ENCODE peak calls at places on chromosomes 11 and 22, in nine cellular contexts. K is breast epithelium; Y is effector memory CD4-positive, alpha-beta T cell; W is CD4-positive, alpha-beta memory T cell; C is Caco-2; Q is transverse colon; O is endothelial cell of umbilical vein; N is CD8-positive, alpha-beta memory T cell; M is BE2C. Z is an unnamed sample. For H3K9me3, the result is how much of the 10 kb centered on the place peaks cover.

GRCh38 chr11:117411736-117412135 is 84.1 kb downstream of the CEP164 start:
- DNase-seq in K (no peak), Q (no peak), W (no peak), M (no peak), N (no peak), C (no peak), O (no peak), Y (no peak), Z (no peak)

GRCh38 chr11:121035169-121035755 is 11.4 kb downstream of the TBCEL start:
- DNase-seq in Q (no peak), M (no peak), K (no peak), Y (no peak), O (no peak), W (no peak), N (no peak), C (no peak), Z (no peak)

GRCh38 chr11:30143098-30143705 is 87.6 kb upstream of the FSHB start:
- DNase-seq in W (peak), N (no peak), Q (no peak), O (peak), M (no peak), Y (no peak), K (no peak), C (peak), Z (peak)

GRCh38 chr11:85626496-85626895 is 648 bp downstream of the DLG2 start:
- DNase-seq in K (no peak), Q (no peak), O (no peak), M (no peak), N (no peak), Y (no peak), C (no peak), W (no peak), Z (no peak)

GRCh38 chr11:82865841-82866240 is 34.4 kb downstream of the PRCP start:
- DNase-seq in Y (no peak), N (no peak), W (no peak), C (no peak), M (no peak), K (no peak), O (no peak), Q (no peak), Z (no peak)

GRCh38 chr22:22955866-22956535 is 68.4 kb downstream of the IGLL5 start:
- DNase-seq in C (peak), M (peak), Y (peak), N (peak), K (peak), W (peak), Q (peak), O (peak), Z (peak)

GRCh38 chr11:36469063-36469462 is 41.0 kb downstream of the TRAF6 start:
- DNase-seq in K (no peak), O (no peak), M (no peak), W (no peak), C (no peak), N (peak), Q (no peak), Y (no peak), Z (peak)

GRCh38 chr11:76672431-76673163 is 2.0 kb upstream of the LRRC32 start:
- DNase-seq in N (peak), Q (peak), M (no peak), W (peak), K (no peak), Y (peak), C (no peak), O (no peak), Z (no peak)

GRCh38 chr11:95156133-95156731 is 66.6 kb downstream of the ENDOD1 start:
- DNase-seq in K (no peak), Y (no peak), O (no peak), Q (no peak), M (no peak), C (peak), N (no peak), W (no peak), Z (no peak)

GRCh38 chr11:69636512-69636866 is 4.5 kb upstream of the CCND1 start:
- DNase-seq in W (no peak), N (no peak), M (no peak), Q (peak), K (no peak), O (peak), C (peak), Y (no peak), Z (peak)

GRCh38 chr11:111460752-111461305 is 51.4 kb downstream of the BTG4 start:
- DNase-seq in Y (no peak), K (no peak), O (no peak), N (no peak), C (no peak), W (no peak), M (no peak), Q (no peak), Z (no peak)

GRCh38 chr11:86374586-86374985 is at the start of gene CCDC81:
- DNase-seq in Q (no peak), W (no peak), N (no peak), M (no peak), O (peak), K (no peak), C (no peak), Y (no peak), Z (no peak)

GRCh38 chr11:123474994-123475393 is 44.9 kb downstream of the GRAMD1B start:
- DNase-seq in Y (no peak), K (no peak), N (no peak), W (no peak), O (peak), Q (no peak), C (no peak), M (no peak), Z (no peak)

GRCh38 chr22:31248965-31249940 is 37.2 kb downstream of the LIMK2 start:
- DNase-seq in N (no peak), Y (no peak), C (no peak), Q (no peak), O (no peak), M (no peak), K (peak), W (no peak), Z (no peak)
- H3K4me3 ChIP-seq in N (no peak), Y (no peak), C (peak), Q (no peak), O (no peak), M (peak), K (peak), W (no peak), Z (no peak)

GRCh38 chr11:55849037-55849436 is 10.5 kb downstream of the OR5D16 start:
- DNase-seq in M (no peak), K (no peak), N (no peak), Y (no peak), Q (no peak), O (no peak), C (no peak), W (no peak), Z (no peak)

GRCh38 chr11:55852141-55852540 is 13.6 kb downstream of the OR5D16 start:
- DNase-seq in Q (no peak), K (no peak), Y (no peak), N (no peak), W (no peak), M (no peak), C (no peak), O (no peak), Z (no peak)

DNA sequence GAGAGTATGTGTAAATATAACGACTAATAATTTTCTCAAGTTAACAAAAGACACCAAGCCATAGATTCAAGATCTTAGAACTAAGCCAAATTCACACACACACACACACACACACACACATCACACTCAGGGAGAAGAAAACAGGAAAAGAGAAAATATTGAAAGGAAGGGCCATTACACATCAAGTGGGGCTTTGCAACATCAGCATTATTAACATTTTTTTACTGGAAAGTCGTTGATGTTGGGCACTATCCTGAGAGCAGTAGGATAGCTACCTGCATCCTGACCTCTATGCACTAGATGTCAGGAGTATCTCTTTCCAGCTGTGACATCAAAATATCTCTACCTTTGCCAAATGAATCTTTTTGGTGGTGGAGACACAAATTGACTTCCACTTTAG is 8.9 kb downstream of the OR5D16 start:
- DNase-seq in K (no peak), Y (no peak), M (no peak), W (no peak), N (no peak), C (no peak), Q (no peak), O (no peak), Z (no peak)
- H3K9me3 ChIP-seq in K (under half), Y (under half), M (under half), W (under half), N (under half), C (under half), Q (under half), O (under half), Z (under half)

DNA sequence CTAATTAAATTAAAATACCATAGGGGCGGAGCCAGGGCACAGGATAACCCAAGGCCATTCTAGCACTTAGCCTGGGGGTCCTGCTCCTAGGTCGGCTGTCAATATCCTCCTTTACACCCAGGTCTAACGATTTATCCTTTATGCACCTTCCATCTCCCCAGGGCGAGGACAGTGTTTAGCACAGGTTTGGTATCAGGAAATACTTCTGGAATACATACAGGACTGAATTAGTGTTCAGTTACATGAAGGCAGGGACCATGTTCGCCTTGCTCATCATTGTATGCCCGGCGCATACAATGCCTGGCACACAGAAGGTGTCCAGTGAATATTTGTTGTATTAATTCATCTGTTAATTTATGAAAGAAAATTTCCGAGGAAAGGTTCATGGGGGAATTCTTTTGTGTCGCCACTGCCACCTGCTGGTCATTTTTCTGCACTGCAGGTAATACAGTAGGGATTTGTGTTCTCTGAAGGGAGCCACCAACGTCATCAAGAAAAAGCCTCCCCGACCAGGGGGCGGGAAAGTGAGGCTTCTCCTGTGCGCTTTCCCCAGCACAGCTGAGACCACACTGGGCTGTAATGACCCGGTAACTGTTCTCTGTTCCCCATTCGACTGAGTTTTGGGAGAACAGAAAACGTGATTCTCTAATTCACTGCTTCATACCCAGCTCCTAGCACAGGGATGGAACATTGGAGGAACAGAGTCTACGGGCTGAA is 68.7 kb upstream of the ASPHD2 start:
- DNase-seq in W (peak), N (peak), C (peak), Y (peak), M (peak), K (peak), O (peak), Q (peak), Z (peak)
- H3K4me3 ChIP-seq in W (no peak), N (no peak), C (no peak), Y (no peak), M (peak), K (no peak), O (no peak), Q (no peak), Z (no peak)

GRCh38 chr22:47301820-47302475 is 539.5 kb downstream of the TBC1D22A start:
- DNase-seq in Q (no peak), M (no peak), O (no peak), Y (no peak), K (no peak), N (no peak), C (no peak), W (no peak), Z (no peak)
- H3K9me3 ChIP-seq in Q (under half), M (under half), O (under half), Y (under half), K (under half), N (under half), C (under half), W (under half), Z (under half)

GRCh38 chr11:122178795-122179194 is 62.8 kb upstream of the BLID start:
- DNase-seq in Q (no peak), Y (no peak), C (no peak), M (no peak), W (no peak), N (no peak), K (no peak), O (peak), Z (no peak)
- H3K4me3 ChIP-seq in Q (no peak), Y (no peak), C (no peak), M (no peak), W (no peak), N (no peak), K (no peak), O (peak), Z (no peak)

GRCh38 chr11:126157326-126158030 is 54.0 kb downstream of the RPUSD4 start:
- DNase-seq in C (no peak), M (no peak), Q (no peak), Y (no peak), K (no peak), O (no peak), W (no peak), N (no peak), Z (no peak)
- H3K9me3 ChIP-seq in C (under half), M (under half), Q (under half), Y (under half), K (under half), O (under half), W (under half), N (under half), Z (under half)

GRCh38 chr11:10899542-10899830 is 41.6 kb upstream of the ZBED5 start:
- DNase-seq in Q (peak), M (peak), C (no peak), O (no peak), K (peak), Y (no peak), N (no peak), W (no peak), Z (no peak)
- H3K4me3 ChIP-seq in Q (no peak), M (no peak), C (no peak), O (no peak), K (no peak), Y (no peak), N (no peak), W (no peak), Z (no peak)

GRCh38 chr22:25804676-25805075 is 62.7 kb downstream of the MYO18B start:
- DNase-seq in W (no peak), O (no peak), Y (no peak), Q (no peak), N (no peak), M (no peak), K (no peak), C (no peak), Z (no peak)
- H3K9me3 ChIP-seq in W (under half), O (under half), Y (under half), Q (under half), N (under half), M (under half), K (under half), C (under half), Z (under half)

GRCh38 chr11:75262961-75263852 is 22.6 kb downstream of the TPBGL start:
- DNase-seq in Y (no peak), W (no peak), O (peak), K (no peak), C (no peak), Q (peak), N (no peak), M (peak), Z (no peak)

GRCh38 chr11:75262436-75262835 is 21.9 kb downstream of the TPBGL start:
- DNase-seq in Y (no peak), Q (peak), K (no peak), O (no peak), W (no peak), M (peak), C (no peak), N (no peak), Z (no peak)

GRCh38 chr11:75260396-75260795 is 19.8 kb downstream of the TPBGL start:
- DNase-seq in W (no peak), O (no peak), K (no peak), Q (peak), C (no peak), Y (no peak), N (no peak), M (peak), Z (no peak)

GRCh38 chr11:75261902-75262361 is 21.4 kb downstream of the TPBGL start:
- DNase-seq in Q (peak), C (no peak), N (no peak), O (no peak), M (peak), Y (no peak), K (no peak), W (no peak), Z (no peak)

DNA sequence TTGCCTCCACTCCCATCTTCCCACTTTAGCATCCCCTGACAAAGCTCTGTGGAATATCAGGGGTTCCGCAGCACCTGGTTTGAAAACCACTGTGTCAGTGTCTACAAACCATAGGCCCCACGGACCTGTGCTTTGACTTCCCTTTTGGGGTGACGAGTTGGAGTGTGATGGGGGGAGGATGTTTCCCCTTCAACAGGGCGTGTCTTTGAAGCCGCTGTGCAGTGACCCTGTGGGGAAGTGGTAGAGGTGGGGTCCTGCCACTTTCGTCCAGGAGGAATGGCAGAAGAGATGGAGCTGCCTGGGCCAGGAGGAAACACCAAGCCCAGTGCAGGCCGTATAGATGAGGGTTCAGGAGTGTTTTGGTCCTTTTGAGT is 20.9 kb downstream of the TPBGL start:
- DNase-seq in W (peak), Y (no peak), N (no peak), Q (peak), M (peak), O (no peak), K (no peak), C (no peak), Z (no peak)
- H3K4me3 ChIP-seq in W (no peak), Y (no peak), N (no peak), Q (no peak), M (no peak), O (no peak), K (no peak), C (no peak), Z (no peak)

Z was measured in HAP-1.